ENCODE peak calls at places on chromosomes 5 and 9, in eight cellular contexts. R, H, D, G, Z, I, B and J are unnamed samples.
A peak's percentile ranks its signal among the peaks of the same experiment; 100 is the strongest.

GRCh38 chr9:33320568-33321261 is 30.4 kb downstream of the NFX1 start:
- DNase-seq in R (no peak), H (no peak), D (no peak), G (peak; percentile 86), Z (peak; percentile 75), I (no peak), B (no peak), J (no peak)

GRCh38 chr5:164048527-164048926 is 543.1 kb downstream of the MAT2B start:
- DNase-seq in R (no peak), H (no peak), D (no peak), G (no peak), Z (no peak), I (no peak), B (no peak), J (no peak)

GRCh38 chr5:71455427-71456361 is at the start of gene BDP1:
- DNase-seq in R (peak; percentile 99), H (peak; percentile 90), D (peak; percentile 97), G (peak; percentile 95), Z (peak; percentile 68), I (peak; percentile 98), B (peak; percentile 93), J (peak; percentile 83)

GRCh38 chr9:659286-659685 is 182.2 kb upstream of the DMRT1 start:
- DNase-seq in R (no peak), H (no peak), D (no peak), G (no peak), Z (no peak), I (no peak), B (no peak), J (no peak)

GRCh38 chr9:114069476-114070187 is 8.5 kb downstream of the AMBP start:
- DNase-seq in R (no peak), H (no peak), D (no peak), G (no peak), Z (no peak), I (no peak), B (no peak), J (no peak)

GRCh38 chr5:163889369-163889768 is 383.9 kb downstream of the MAT2B start:
- DNase-seq in R (no peak), H (no peak), D (no peak), G (no peak), Z (no peak), I (no peak), B (no peak), J (no peak)

GRCh38 chr9:125376261-125377226 is 114.9 kb downstream of the GAPVD1 start:
- DNase-seq in R (no peak), H (no peak), D (no peak), G (no peak), Z (no peak), I (no peak), B (no peak), J (no peak)

GRCh38 chr9:117945286-117945685 is 241.1 kb downstream of the TLR4 start:
- DNase-seq in R (no peak), H (no peak), D (no peak), G (no peak), Z (no peak), I (no peak), B (no peak), J (no peak)

GRCh38 chr5:143106175-143106574 is 297.3 kb downstream of the NR3C1 start:
- DNase-seq in R (no peak), H (no peak), D (peak; percentile 44), G (no peak), Z (peak; percentile 72), I (no peak), B (peak; percentile 12), J (peak; percentile 65)

GRCh38 chr5:135989686-135990085 is 34.9 kb upstream of the LECT2 start:
- DNase-seq in R (no peak), H (no peak), D (no peak), G (no peak), Z (no peak), I (no peak), B (no peak), J (no peak)

GRCh38 chr5:166708271-166708670 is 1583.2 kb upstream of the WWC1 start:
- DNase-seq in R (no peak), H (no peak), D (no peak), G (no peak), Z (no peak), I (no peak), B (no peak), J (no peak)

GRCh38 chr5:76403963-76404693 is 1.0 kb downstream of the IQGAP2 start:
- DNase-seq in R (peak; percentile 90), H (no peak), D (peak; percentile 50), G (no peak), Z (no peak), I (peak; percentile 62), B (peak; percentile 15), J (peak; percentile 64)

GRCh38 chr9:26656003-26656940 is 236.3 kb downstream of the CAAP1 start:
- DNase-seq in R (no peak), H (no peak), D (no peak), G (peak; percentile 54), Z (no peak), I (no peak), B (peak; percentile 35), J (peak; percentile 43)

GRCh38 chr5:72584466-72584865 is 77.3 kb upstream of the ZNF366 start:
- DNase-seq in R (no peak), H (no peak), D (no peak), G (peak; percentile 58), Z (no peak), I (no peak), B (no peak), J (no peak)

GRCh38 chr5:532521-533242 is 8.4 kb upstream of the SLC9A3 start:
- DNase-seq in R (no peak), H (no peak), D (peak; percentile 25), G (no peak), Z (no peak), I (no peak), B (no peak), J (no peak)

GRCh38 chr9:82376677-82377232 is 388.2 kb downstream of the SPATA31D1 start:
- DNase-seq in R (no peak), H (no peak), D (no peak), G (no peak), Z (no peak), I (no peak), B (no peak), J (no peak)

GRCh38 chr5:30194595-30194994 is 998.9 kb upstream of the CDH6 start:
- DNase-seq in R (no peak), H (no peak), D (no peak), G (no peak), Z (no peak), I (no peak), B (no peak), J (no peak)

GRCh38 chr5:168162464-168162863 is 129.0 kb upstream of the WWC1 start:
- DNase-seq in R (no peak), H (no peak), D (no peak), G (no peak), Z (no peak), I (no peak), B (no peak), J (no peak)